ENCODE peak calls at places on chromosome 7, in five cellular contexts. One of them, this sample, is unnamed. For H3K4me1, the result is how much of the 10 kb centered on the place peaks cover.

GRCh38 chr7:99739699-99740572 is 4.9 kb upstream of the CYP3A7 start:
- DNase-seq in GM12878: no peak
- DNase-seq in K562: no peak
- DNase-seq in HepG2: peak
- DNase-seq in A549: no peak
- DNase-seq in this sample: no peak

GRCh38 chr7:140390466-140391190 is 7.7 kb downstream of the SLC37A3 start:
- DNase-seq in GM12878: peak
- DNase-seq in K562: no peak
- DNase-seq in A549: no peak
- DNase-seq in HepG2: no peak
- DNase-seq in this sample: no peak

GRCh38 chr7:68980011-68980410 is 618.3 kb upstream of the AUTS2 start:
- DNase-seq in HepG2: no peak
- DNase-seq in A549: no peak
- DNase-seq in K562: no peak
- DNase-seq in GM12878: no peak
- DNase-seq in this sample: no peak

GRCh38 chr7:132256721-132257212 is 319.5 kb downstream of the PLXNA4 start:
- DNase-seq in A549: no peak
- DNase-seq in GM12878: no peak
- DNase-seq in K562: no peak
- DNase-seq in HepG2: peak
- DNase-seq in this sample: no peak

GRCh38 chr7:23662124-23662982 is 17.6 kb upstream of the FAM221A start:
- DNase-seq in HepG2: no peak
- DNase-seq in K562: no peak
- DNase-seq in GM12878: no peak
- DNase-seq in A549: no peak
- DNase-seq in this sample: no peak

GRCh38 chr7:132162745-132163144 is 413.5 kb downstream of the PLXNA4 start:
- DNase-seq in HepG2: no peak
- DNase-seq in A549: no peak
- DNase-seq in GM12878: no peak
- DNase-seq in K562: no peak
- DNase-seq in this sample: no peak

GRCh38 chr7:19725770-19726169 is 16.9 kb upstream of the POLR1F start:
- DNase-seq in HepG2: no peak
- DNase-seq in K562: no peak
- DNase-seq in GM12878: no peak
- DNase-seq in A549: no peak
- DNase-seq in this sample: no peak

GRCh38 chr7:148747274-148747673 is 48.6 kb downstream of the CUL1 start:
- DNase-seq in GM12878: no peak
- DNase-seq in HepG2: peak
- DNase-seq in A549: peak
- DNase-seq in K562: peak
- DNase-seq in this sample: no peak

GRCh38 chr7:2046581-2047271 is 186.0 kb downstream of the MAD1L1 start:
- DNase-seq in K562: no peak
- DNase-seq in GM12878: no peak
- DNase-seq in HepG2: no peak
- DNase-seq in A549: no peak
- DNase-seq in this sample: no peak

GRCh38 chr7:69656890-69657289 is 58.6 kb downstream of the AUTS2 start:
- DNase-seq in K562: no peak
- DNase-seq in A549: no peak
- DNase-seq in HepG2: no peak
- DNase-seq in GM12878: no peak
- DNase-seq in this sample: no peak

GRCh38 chr7:17299477-17299991 is 1.1 kb downstream of the AHR start:
- DNase-seq in GM12878: no peak
- DNase-seq in A549: peak
- DNase-seq in HepG2: no peak
- DNase-seq in K562: no peak
- DNase-seq in this sample: peak

GRCh38 chr7:151631149-151631967 is 111.7 kb upstream of the RHEB start:
- DNase-seq in A549: peak
- DNase-seq in GM12878: peak
- DNase-seq in K562: no peak
- DNase-seq in HepG2: no peak
- DNase-seq in this sample: peak

DNA sequence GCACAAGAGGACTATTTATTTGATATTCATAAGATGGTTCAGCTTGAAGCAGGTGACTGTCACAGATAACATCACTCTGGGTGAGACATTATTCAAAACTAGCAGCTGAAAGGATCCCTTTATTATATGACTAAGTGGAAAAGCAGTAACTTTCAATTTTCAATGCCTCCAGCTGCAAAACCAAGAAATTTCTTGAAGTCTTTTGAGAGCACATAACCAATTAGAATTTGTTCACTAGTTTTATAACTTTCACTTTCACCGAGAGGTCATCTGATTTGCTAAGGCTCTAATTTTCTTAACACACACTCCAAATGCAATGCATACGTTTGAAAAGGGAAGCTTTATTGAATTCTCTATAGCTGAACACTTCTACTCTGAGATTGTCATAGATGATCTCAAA is 88.6 kb upstream of the KLF14 start:
- DNase-seq in K562: no peak
- DNase-seq in GM12878: no peak
- DNase-seq in A549: no peak
- DNase-seq in HepG2: no peak
- DNase-seq in this sample: no peak
- H3K4me3 ChIP-seq in K562: no peak
- H3K4me3 ChIP-seq in GM12878: no peak
- H3K4me3 ChIP-seq in A549: no peak
- H3K4me3 ChIP-seq in HepG2: no peak
- H3K4me3 ChIP-seq in this sample: no peak

DNA sequence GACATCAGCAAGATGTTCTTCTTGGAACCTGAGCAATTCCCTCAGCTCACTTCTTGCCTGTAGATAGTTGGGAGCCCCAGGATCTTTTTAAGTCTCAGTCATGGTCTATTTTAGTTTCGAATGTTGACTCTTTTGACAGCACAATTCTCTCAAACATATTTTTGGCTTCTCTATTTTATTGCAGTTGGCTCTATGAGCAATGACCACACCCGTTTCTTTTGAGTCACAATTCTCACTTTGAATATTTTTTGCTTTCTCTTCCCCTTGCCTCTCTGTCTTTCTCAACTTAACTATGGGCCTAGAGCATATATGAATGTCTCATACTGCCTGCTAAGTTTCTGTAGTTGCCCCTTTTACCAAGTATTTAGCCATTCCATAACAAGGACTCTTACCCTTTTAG is 222.8 kb downstream of the PTN start:
- DNase-seq in A549: no peak
- DNase-seq in K562: no peak
- DNase-seq in GM12878: peak
- DNase-seq in HepG2: no peak
- DNase-seq in this sample: no peak
- TF ChIP-seq MYC in A549: no peak
- TF ChIP-seq MYC in K562: no peak
- TF ChIP-seq MYC in GM12878: no peak
- TF ChIP-seq MYC in HepG2: no peak
- TF ChIP-seq MYC in this sample: no peak

DNA sequence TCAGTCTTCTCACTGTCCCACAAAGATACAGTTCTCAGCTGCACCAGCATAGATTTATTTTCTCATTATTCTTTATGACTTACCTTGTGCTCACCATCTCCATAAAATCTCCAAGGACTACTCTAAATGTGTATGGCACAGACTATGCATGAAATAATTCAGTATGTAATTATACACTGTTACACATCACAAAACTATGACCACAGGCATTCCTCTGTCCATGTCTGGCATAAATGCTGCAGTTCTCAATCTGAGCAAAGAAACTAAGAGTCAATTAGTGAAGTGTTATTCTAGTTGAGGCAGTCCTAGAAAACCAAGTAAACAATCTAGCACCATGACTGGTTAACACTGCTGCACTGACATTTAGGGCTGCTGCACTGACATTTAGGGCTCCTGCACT is 2.7 kb downstream of the CYCS start:
- DNase-seq in A549: no peak
- DNase-seq in K562: no peak
- DNase-seq in GM12878: no peak
- DNase-seq in HepG2: no peak
- DNase-seq in this sample: no peak
- H3K4me1 ChIP-seq in A549: under half
- H3K4me1 ChIP-seq in K562: under half
- H3K4me1 ChIP-seq in GM12878: under half
- H3K4me1 ChIP-seq in HepG2: under half
- H3K4me1 ChIP-seq in this sample: under half

GRCh38 chr7:73702665-73703064 is 16.8 kb downstream of the STX1A start:
- DNase-seq in K562: no peak
- DNase-seq in HepG2: no peak
- DNase-seq in A549: no peak
- DNase-seq in GM12878: no peak
- DNase-seq in this sample: no peak

GRCh38 chr7:73703985-73704639 is 15.4 kb downstream of the STX1A start:
- DNase-seq in K562: peak
- DNase-seq in HepG2: no peak
- DNase-seq in A549: peak
- DNase-seq in GM12878: no peak
- DNase-seq in this sample: no peak

GRCh38 chr7:73702226-73702625 is 17.2 kb downstream of the STX1A start:
- DNase-seq in A549: peak
- DNase-seq in K562: no peak
- DNase-seq in HepG2: no peak
- DNase-seq in GM12878: no peak
- DNase-seq in this sample: no peak

GRCh38 chr7:73703649-73703984 is 15.9 kb downstream of the STX1A start:
- DNase-seq in GM12878: no peak
- DNase-seq in HepG2: no peak
- DNase-seq in A549: peak
- DNase-seq in K562: no peak
- DNase-seq in this sample: no peak

GRCh38 chr7:73703225-73703624 is 16.2 kb downstream of the STX1A start:
- DNase-seq in GM12878: no peak
- DNase-seq in K562: no peak
- DNase-seq in HepG2: no peak
- DNase-seq in A549: no peak
- DNase-seq in this sample: no peak
- H3K4me3 ChIP-seq in GM12878: no peak
- H3K4me3 ChIP-seq in K562: no peak
- H3K4me3 ChIP-seq in HepG2: no peak
- H3K4me3 ChIP-seq in A549: peak
- H3K4me3 ChIP-seq in this sample: no peak

DNA sequence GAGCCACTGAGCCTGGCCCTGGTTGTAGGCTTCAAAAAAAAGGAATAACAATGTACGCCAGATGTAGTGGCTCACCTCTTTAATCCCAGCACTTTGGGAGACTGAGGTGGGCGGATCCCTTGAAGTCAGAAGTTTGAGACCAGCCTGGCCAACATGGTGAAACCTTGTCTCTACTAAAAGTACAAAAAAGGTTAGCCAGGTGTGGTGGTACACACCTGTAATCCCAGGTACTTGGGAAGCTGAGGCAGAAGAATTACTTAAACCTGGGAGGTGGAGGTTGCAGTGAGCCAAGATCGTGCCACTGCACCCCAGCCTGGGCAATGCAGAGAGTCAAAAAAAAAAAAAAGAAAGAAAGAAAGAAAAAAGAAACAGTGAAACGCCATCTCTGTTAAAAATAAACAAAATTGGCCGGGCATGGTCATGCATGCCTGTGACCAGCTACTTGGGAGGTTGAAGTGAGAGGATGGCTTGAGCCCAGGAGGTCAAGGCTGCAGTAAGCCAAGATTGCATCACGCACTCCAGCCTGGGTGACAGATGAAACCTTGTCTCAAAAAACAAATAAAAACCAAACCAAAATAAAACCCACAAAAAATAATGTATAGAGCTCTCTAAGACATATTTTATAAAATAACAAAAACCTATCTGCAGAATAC is 4.7 kb upstream of the KLHDC10 start:
- DNase-seq in A549: no peak
- DNase-seq in K562: no peak
- DNase-seq in GM12878: no peak
- DNase-seq in HepG2: peak
- DNase-seq in this sample: no peak
- TF ChIP-seq MYC in A549: no peak
- TF ChIP-seq MYC in K562: no peak
- TF ChIP-seq MYC in GM12878: no peak
- TF ChIP-seq MYC in HepG2: no peak
- TF ChIP-seq MYC in this sample: no peak

GRCh38 chr7:44796504-44797328 is at the start of gene PPIA:
- DNase-seq in HepG2: peak
- DNase-seq in GM12878: peak
- DNase-seq in K562: peak
- DNase-seq in A549: peak
- DNase-seq in this sample: peak

GRCh38 chr7:44799939-44800338 is 3.5 kb downstream of the PPIA start:
- DNase-seq in K562: no peak
- DNase-seq in HepG2: no peak
- DNase-seq in A549: no peak
- DNase-seq in GM12878: no peak
- DNase-seq in this sample: no peak

GRCh38 chr7:44797329-44798258 is 1.1 kb downstream of the PPIA start:
- DNase-seq in K562: peak
- DNase-seq in HepG2: peak
- DNase-seq in A549: peak
- DNase-seq in GM12878: no peak
- DNase-seq in this sample: peak

GRCh38 chr7:44796034-44796503 is 412 bp upstream of the PPIA start:
- DNase-seq in GM12878: no peak
- DNase-seq in HepG2: peak
- DNase-seq in A549: no peak
- DNase-seq in K562: no peak
- DNase-seq in this sample: no peak

DNA sequence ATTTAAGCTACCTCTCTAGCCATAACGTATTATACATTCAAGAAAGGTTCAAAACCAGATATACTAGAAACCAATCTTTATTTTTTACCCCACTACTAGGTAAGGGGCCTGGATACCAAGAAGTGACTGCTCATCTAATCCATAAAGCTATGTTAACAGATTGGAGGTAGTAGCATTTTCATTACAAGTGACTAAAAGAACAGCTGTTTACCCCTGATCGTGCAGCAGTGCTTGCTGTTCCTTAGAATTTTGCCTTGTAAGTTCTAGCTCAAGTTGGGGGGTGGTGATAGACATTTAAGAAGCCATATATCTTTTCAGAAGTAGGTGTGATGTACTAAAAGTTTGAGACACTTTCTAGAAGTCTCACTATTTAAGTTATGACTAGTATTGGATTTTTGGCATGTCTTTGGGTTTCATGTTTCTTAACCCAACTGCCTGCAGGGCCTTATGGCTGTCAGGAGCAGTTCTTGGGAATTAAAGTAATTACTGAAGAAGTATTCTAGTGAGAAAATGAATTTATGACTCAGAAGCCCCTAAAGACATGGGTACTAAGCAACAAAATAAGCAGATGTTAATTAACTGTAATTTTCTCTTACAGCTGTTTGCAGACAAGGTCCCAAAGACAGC is 2.3 kb downstream of the PPIA start:
- DNase-seq in GM12878: no peak
- DNase-seq in A549: no peak
- DNase-seq in K562: no peak
- DNase-seq in HepG2: no peak
- DNase-seq in this sample: no peak
- H3K4me1 ChIP-seq in GM12878: under half
- H3K4me1 ChIP-seq in A549: under half
- H3K4me1 ChIP-seq in K562: under half
- H3K4me1 ChIP-seq in HepG2: under half
- H3K4me1 ChIP-seq in this sample: under half

GRCh38 chr7:417973-418601 is 101.6 kb downstream of the PDGFA start:
- DNase-seq in GM12878: no peak
- DNase-seq in K562: no peak
- DNase-seq in A549: no peak
- DNase-seq in HepG2: no peak
- DNase-seq in this sample: no peak
- H3K4me3 ChIP-seq in GM12878: no peak
- H3K4me3 ChIP-seq in K562: no peak
- H3K4me3 ChIP-seq in A549: no peak
- H3K4me3 ChIP-seq in HepG2: no peak
- H3K4me3 ChIP-seq in this sample: no peak